ENCODE peak calls at places on chromosomes 4 and X, in five cellular contexts. Q, D, Z, O and C are unnamed samples.

GRCh38 chr4:59671037-59671436 is 1529.1 kb upstream of the ADGRL3 start:
- DNase-seq in O (no peak), Q (no peak), D (no peak), Z (no peak), C (no peak)

GRCh38 chr4:30380404-30380998 is 339.7 kb upstream of the PCDH7 start:
- DNase-seq in Z (peak; percentile 25), Q (peak; percentile 23), D (peak; percentile 47), O (no peak), C (peak; percentile 65)

GRCh38 chr4:16467061-16467460 is 240.8 kb upstream of the TAPT1 start:
- DNase-seq in O (no peak), Z (no peak), Q (no peak), D (no peak), C (no peak)

GRCh38 chrX:42686296-42686695 is 91.7 kb downstream of the PPP1R2C start:
- DNase-seq in D (no peak), Z (no peak), Q (no peak), O (no peak), C (no peak)

GRCh38 chr4:92334716-92335350 is 31.1 kb downstream of the GRID2 start:
- DNase-seq in Q (no peak), Z (no peak), O (no peak), D (no peak), C (no peak)

GRCh38 chrX:65985922-65986588 is 53.8 kb downstream of the VSIG4 start:
- DNase-seq in D (no peak), Q (peak; percentile 18), Z (peak; percentile 85), O (peak; percentile 55), C (peak; percentile 57)

GRCh38 chrX:63810746-63811145 is 25.7 kb upstream of the ARHGEF9 start:
- DNase-seq in O (no peak), Q (no peak), D (no peak), Z (no peak), C (no peak)

GRCh38 chr4:36323801-36324419 is 42.5 kb downstream of the DTHD1 start:
- DNase-seq in Q (no peak), Z (no peak), O (no peak), D (no peak), C (no peak)

GRCh38 chr4:84944952-84945351 is 21.5 kb downstream of the WDFY3 start:
- DNase-seq in Z (no peak), Q (peak; percentile 48), D (no peak), O (no peak), C (no peak)

GRCh38 chrX:11188664-11189063 is 77.5 kb downstream of the HCCS start:
- DNase-seq in Z (no peak), Q (no peak), D (no peak), O (no peak), C (no peak)

DNA sequence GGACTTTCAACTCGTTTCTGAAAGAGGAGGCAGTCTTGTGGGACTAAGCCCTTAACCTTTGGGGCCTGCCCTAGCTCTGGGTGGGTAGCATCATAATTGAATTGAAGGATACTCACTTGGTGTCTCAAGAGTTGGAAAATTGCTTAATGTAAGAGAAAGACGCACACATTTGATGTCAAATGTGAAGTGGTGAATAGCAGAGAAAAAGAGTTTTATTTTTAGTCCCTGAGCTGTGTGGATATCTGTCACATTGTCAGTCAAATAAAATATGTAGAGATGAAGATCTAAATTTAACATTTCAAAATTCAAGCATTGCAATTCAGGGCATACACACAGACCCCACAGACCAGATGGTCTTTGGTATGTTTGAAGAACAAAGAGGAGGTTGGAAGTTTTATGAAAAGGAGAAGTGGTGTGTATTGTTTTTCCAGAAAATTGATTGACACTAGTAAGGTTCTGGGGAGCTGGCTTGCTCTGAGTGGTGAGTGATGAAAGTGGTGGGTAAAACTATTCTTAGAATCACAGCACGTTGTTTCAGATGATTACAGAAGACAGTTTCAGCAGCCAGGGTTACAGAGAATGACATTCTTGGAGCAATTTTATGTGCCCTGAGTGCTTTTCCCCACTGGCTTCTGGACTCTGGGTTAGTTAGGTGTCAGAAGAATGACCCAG is 44.9 kb upstream of the BBS12 start:
- DNase-seq in Q (no peak), O (no peak), Z (peak; percentile 27), D (no peak), C (no peak)
- TF ChIP-seq POLR2AphosphoS5 in Q (no peak), O (no peak), Z (no peak), D (no peak), C (no peak)

GRCh38 chr4:5735463-5735862 is 24.5 kb downstream of the EVC start:
- DNase-seq in O (no peak), D (no peak), Z (no peak), Q (no peak), C (no peak)

GRCh38 chr4:5738061-5738460 is 27.1 kb downstream of the EVC start:
- DNase-seq in Z (no peak), Q (no peak), O (no peak), D (no peak), C (no peak)

GRCh38 chr4:5732158-5732557 is 21.2 kb downstream of the EVC start:
- DNase-seq in Q (no peak), D (no peak), Z (no peak), O (no peak), C (no peak)

GRCh38 chr4:5730993-5731975 is 20.3 kb downstream of the EVC start:
- DNase-seq in Z (no peak), Q (no peak), O (no peak), D (no peak), C (no peak)

GRCh38 chr4:5734841-5735240 is 23.8 kb downstream of the EVC start:
- DNase-seq in Z (no peak), O (no peak), Q (no peak), D (no peak), C (no peak)
- TF ChIP-seq SRF in Z (no peak), O (no peak), Q (no peak), D (no peak), C (no peak)

GRCh38 chr4:73222466-73223257 is 35.9 kb downstream of the ANKRD17 start:
- DNase-seq in O (peak; percentile 55), D (no peak), Q (peak; percentile 75), Z (peak; percentile 91), C (peak; percentile 83)
- H3K4me3 ChIP-seq in O (peak overlapping the region; percentile 52), D (peak overlapping the region; percentile 10), Q (no peak overlapping the region), Z (peak overlapping the region; percentile 56), C (peak overlapping the region; percentile 63)

GRCh38 chr4:99074816-99075215 is 13.8 kb downstream of the ADH5 start:
- DNase-seq in Q (no peak), Z (no peak), D (no peak), O (no peak), C (no peak)

GRCh38 chr4:99076292-99076976 is 12.2 kb downstream of the ADH5 start:
- DNase-seq in Z (no peak), Q (no peak), O (no peak), D (no peak), C (no peak)

GRCh38 chr4:99067617-99068016 is 21.0 kb downstream of the ADH5 start:
- DNase-seq in Q (peak; percentile 53), D (no peak), Z (no peak), O (no peak), C (no peak)

GRCh38 chr4:99071159-99071558 is 17.4 kb downstream of the ADH5 start:
- DNase-seq in O (no peak), Z (no peak), Q (no peak), D (no peak), C (no peak)
- TF ChIP-seq POLR2AphosphoS5 in O (no peak), Z (no peak), Q (no peak), D (no peak), C (no peak)